ENCODE peak calls at places on chromosomes 3 and 15, in seven cellular contexts. W is psoas muscle, X is pancreas, M is NCI-H345, L is BE2C, S is occipital lobe, R is RWPE1. D is an unnamed sample.

GRCh38 chr3:140472621-140473020 is 205.2 kb upstream of the TRIM42 start:
- DNase-seq in S (no peak), R (peak), M (no peak), X (no peak), W (no peak), L (no peak), D (no peak)

GRCh38 chr3:195591220-195591619 is 7.5 kb upstream of the APOD start:
- DNase-seq in L (no peak), R (no peak), M (no peak), S (no peak), X (no peak), W (peak), D (no peak)

GRCh38 chr3:105979961-105980360 is 111.1 kb upstream of the CBLB start:
- DNase-seq in S (no peak), W (no peak), R (no peak), M (no peak), L (no peak), X (no peak), D (no peak)

GRCh38 chr3:115986555-115987207 is 363.4 kb downstream of the GAP43 start:
- DNase-seq in X (no peak), R (peak), L (peak), W (no peak), M (no peak), S (no peak), D (no peak)

GRCh38 chr3:157390713-157391515 is 45.7 kb upstream of the PTX3 start:
- DNase-seq in L (no peak), S (no peak), M (no peak), W (no peak), R (no peak), X (no peak), D (no peak)

GRCh38 chr15:68492855-68493254 is 60.9 kb upstream of the ITGA11 start:
- DNase-seq in X (no peak), S (no peak), L (no peak), M (no peak), W (peak), R (no peak), D (no peak)

GRCh38 chr15:97968380-97968779 is 7.9 kb downstream of the ARRDC4 start:
- DNase-seq in R (peak), W (no peak), L (no peak), S (no peak), M (no peak), X (no peak), D (no peak)

GRCh38 chr15:40322531-40323238 is 807 bp upstream of the INAFM2 start:
- DNase-seq in M (no peak), S (no peak), X (no peak), W (no peak), L (no peak), R (no peak), D (peak)

GRCh38 chr15:80752204-80752603 is 27.0 kb upstream of the CEMIP start:
- DNase-seq in W (no peak), X (no peak), L (no peak), M (no peak), S (no peak), R (no peak), D (no peak)

GRCh38 chr15:68276668-68277067 is 877 bp upstream of the FEM1B start:
- DNase-seq in R (no peak), W (no peak), L (no peak), X (no peak), S (no peak), M (no peak), D (no peak)

GRCh38 chr15:62035256-62035908 is 24.9 kb downstream of the VPS13C start:
- DNase-seq in W (no peak), R (peak), L (no peak), S (no peak), X (no peak), M (no peak), D (no peak)

GRCh38 chr15:94282269-94283250 is 51.2 kb downstream of the MCTP2 start:
- DNase-seq in L (no peak), M (no peak), W (no peak), X (no peak), R (no peak), S (no peak), D (no peak)

GRCh38 chr15:40306908-40307307 is 827 bp downstream of the PLCB2 start:
- DNase-seq in X (no peak), S (no peak), R (no peak), W (no peak), M (no peak), L (no peak), D (no peak)

GRCh38 chr3:58432905-58433304 is 727 bp downstream of the PDHB start:
- DNase-seq in M (no peak), L (no peak), R (no peak), W (no peak), X (no peak), S (no peak), D (no peak)

GRCh38 chr3:14950274-14950673 is 2.9 kb downstream of the NR2C2 start:
- DNase-seq in L (no peak), W (no peak), X (no peak), R (no peak), S (no peak), M (no peak), D (no peak)

GRCh38 chr3:149466192-149466591 is 8.3 kb upstream of the TM4SF4 start:
- DNase-seq in W (no peak), L (no peak), S (no peak), R (peak), X (no peak), M (no peak), D (no peak)

GRCh38 chr3:119350114-119350513 is 55.9 kb downstream of the ARHGAP31 start:
- DNase-seq in X (no peak), M (no peak), W (no peak), R (no peak), S (no peak), L (no peak), D (no peak)